ENCODE peak calls at places on chromosomes 5 and 9, in five cellular contexts. U is choroid plexus epithelial cell; L is CD8-positive, alpha-beta T cell; I is GM10248; S is omental fat pad. T is an unnamed sample.

GRCh38 chr9:78210841-78211301 is 25.0 kb upstream of the CEP78 start:
- DNase-seq in U (no peak), L (peak), I (peak), S (no peak), T (no peak)

GRCh38 chr5:37222181-37222580 is 27.0 kb downstream of the CPLANE1 start:
- DNase-seq in U (no peak), L (no peak), I (no peak), S (no peak), T (no peak)

GRCh38 chr5:147911427-147911826 is 5.1 kb upstream of the C5orf46 start:
- DNase-seq in U (no peak), L (no peak), I (no peak), S (no peak), T (no peak)

GRCh38 chr9:109441296-109441695 is 56.8 kb downstream of the PTPN3 start:
- DNase-seq in U (no peak), L (no peak), I (no peak), S (no peak), T (no peak)

GRCh38 chr5:57627661-57628060 is 145.1 kb upstream of the ACTBL2 start:
- DNase-seq in U (no peak), L (no peak), I (no peak), S (no peak), T (no peak)

GRCh38 chr9:88403340-88403739 is 15.1 kb downstream of the SPIN1 start:
- DNase-seq in U (no peak), L (no peak), I (no peak), S (no peak), T (no peak)

GRCh38 chr9:98962181-98962560 is 18.5 kb downstream of the COL15A1 start:
- DNase-seq in U (no peak), L (no peak), I (no peak), S (no peak), T (no peak)

GRCh38 chr9:87567047-87567446 is 69.4 kb downstream of the DAPK1 start:
- DNase-seq in U (no peak), L (no peak), I (no peak), S (no peak), T (no peak)

GRCh38 chr5:176979669-176980068 is 26.9 kb downstream of the UIMC1 start:
- DNase-seq in U (no peak), L (no peak), I (no peak), S (no peak), T (no peak)

GRCh38 chr5:150065886-150066285 is 20.5 kb downstream of the CSF1R start:
- DNase-seq in U (no peak), L (no peak), I (no peak), S (no peak), T (no peak)

GRCh38 chr9:128190013-128190412 is 1.4 kb downstream of the CIZ1 start:
- DNase-seq in U (no peak), L (no peak), I (no peak), S (no peak), T (no peak)

GRCh38 chr9:128191406-128192046 is at the start of gene CIZ1:
- DNase-seq in U (peak), L (peak), I (peak), S (no peak), T (peak)

GRCh38 chr9:128190516-128191405 is 611 bp downstream of the CIZ1 start:
- DNase-seq in U (no peak), L (no peak), I (peak), S (no peak), T (no peak)

GRCh38 chr9:128193469-128194096 is 2.2 kb upstream of the CIZ1 start:
- DNase-seq in U (no peak), L (no peak), I (no peak), S (no peak), T (no peak)

DNA sequence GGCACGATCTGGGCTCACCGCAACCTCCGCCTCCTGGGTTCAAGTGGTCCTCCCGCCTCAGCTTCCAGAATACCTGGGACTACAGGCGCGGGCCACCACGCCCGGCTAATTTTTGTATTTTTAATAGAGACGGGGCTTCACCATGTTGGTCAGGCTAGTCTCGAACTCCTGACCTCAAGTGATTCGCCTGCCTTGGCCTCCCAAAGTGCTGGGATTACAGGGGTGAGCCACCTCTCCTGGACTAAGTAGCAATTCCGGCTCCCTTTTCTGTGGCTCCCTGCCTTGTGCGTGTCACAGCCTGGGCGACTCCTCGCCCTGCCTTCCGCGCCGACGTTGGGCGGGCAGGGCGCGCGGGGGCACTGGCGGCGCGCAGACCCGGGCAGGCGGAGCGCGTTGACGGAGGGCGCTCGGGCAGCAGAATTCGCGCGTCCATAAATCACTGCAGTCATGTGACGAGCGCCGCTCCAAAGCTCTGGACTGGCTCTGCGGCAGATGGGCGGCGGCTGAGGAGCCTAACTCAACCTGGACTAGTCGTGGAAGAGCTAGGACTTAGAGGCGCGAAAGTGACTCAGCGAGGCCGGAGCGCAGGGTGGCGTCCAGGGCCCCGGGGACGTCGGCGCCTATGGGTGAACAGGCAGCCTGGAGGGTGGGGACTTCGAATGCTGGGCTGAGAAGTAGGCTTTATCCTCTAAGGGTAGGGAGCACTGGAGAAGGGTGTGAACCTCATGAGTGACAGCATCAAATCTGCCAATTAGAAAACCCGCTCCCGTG is 1.4 kb upstream of the CIZ1 start:
- DNase-seq in U (peak), L (no peak), I (peak), S (peak), T (peak)
- TF ChIP-seq CTCF in U (no peak), L (peak), I (no peak), S (no peak), T (peak)

GRCh38 chr9:100445903-100446549 is 19.1 kb downstream of the MSANTD3 start:
- DNase-seq in U (no peak), L (no peak), I (no peak), S (no peak), T (no peak)

GRCh38 chr9:100443781-100444768 is 17.1 kb downstream of the MSANTD3 start:
- DNase-seq in U (peak), L (no peak), I (no peak), S (no peak), T (no peak)

GRCh38 chr9:100448266-100448665 is 21.3 kb downstream of the MSANTD3 start:
- DNase-seq in U (no peak), L (no peak), I (no peak), S (no peak), T (no peak)

GRCh38 chr9:100442072-100442471 is 15.1 kb downstream of the MSANTD3 start:
- DNase-seq in U (no peak), L (no peak), I (no peak), S (no peak), T (no peak)

GRCh38 chr9:100445161-100445902 is 18.4 kb downstream of the MSANTD3 start:
- DNase-seq in U (no peak), L (no peak), I (no peak), S (no peak), T (no peak)
- TF ChIP-seq CTCF in U (no peak), L (no peak), I (no peak), S (no peak), T (no peak)

GRCh38 chr5:127571732-127572131 is 54.3 kb downstream of the PRRC1 start:
- DNase-seq in U (no peak), L (no peak), I (no peak), S (no peak), T (no peak)

GRCh38 chr5:127574852-127575679 is 57.6 kb downstream of the PRRC1 start:
- DNase-seq in U (no peak), L (no peak), I (no peak), S (no peak), T (no peak)

GRCh38 chr5:127571314-127571713 is 53.9 kb downstream of the PRRC1 start:
- DNase-seq in U (no peak), L (no peak), I (peak), S (no peak), T (no peak)

GRCh38 chr5:127577458-127577857 is 60.0 kb downstream of the PRRC1 start:
- DNase-seq in U (peak), L (no peak), I (no peak), S (no peak), T (no peak)

GRCh38 chr5:127572930-127573329 is 55.5 kb downstream of the PRRC1 start:
- DNase-seq in U (peak), L (no peak), I (no peak), S (no peak), T (no peak)
- TF ChIP-seq CTCF in U (peak), L (no peak), I (no peak), S (no peak), T (no peak)

GRCh38 chr9:18190671-18191374 is 283.1 kb upstream of the ADAMTSL1 start:
- DNase-seq in U (no peak), L (no peak), I (no peak), S (no peak), T (no peak)
- TF ChIP-seq CTCF in U (peak), L (no peak), I (no peak), S (no peak), T (no peak)

DNA sequence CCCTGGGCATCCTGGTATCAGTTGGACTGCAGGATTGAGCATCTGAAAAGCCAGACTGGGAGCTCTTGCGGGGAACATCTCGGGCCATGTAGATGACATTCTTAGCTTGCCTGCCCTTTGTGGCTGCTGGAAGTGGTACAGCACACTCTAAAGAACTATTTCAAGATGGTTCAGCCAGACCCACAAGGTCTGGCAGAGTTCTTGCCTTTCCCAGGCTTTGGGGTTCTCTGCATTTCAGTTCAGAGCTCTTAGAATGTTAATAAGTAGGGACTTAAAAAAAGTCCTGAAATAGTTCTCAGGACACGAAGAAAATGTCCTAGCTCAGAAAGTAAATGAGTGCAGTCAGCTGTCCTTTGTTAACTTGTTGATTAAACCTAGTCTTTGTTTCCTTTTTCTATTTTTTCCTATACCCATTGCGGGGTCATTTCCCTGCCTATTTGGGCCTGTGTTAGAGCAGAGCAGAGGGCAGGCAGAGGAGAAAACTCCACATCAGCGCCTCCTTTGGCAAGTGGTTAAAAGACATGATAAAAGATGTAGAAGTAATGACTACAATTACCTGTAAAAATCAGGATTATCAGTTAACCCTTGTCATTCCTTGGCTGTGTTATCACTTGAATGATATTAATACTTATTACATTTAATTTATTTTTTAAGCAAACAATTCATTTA is 291.5 kb downstream of the ZSWIM6 start:
- DNase-seq in U (peak), L (no peak), I (no peak), S (no peak), T (no peak)
- TF ChIP-seq CTCF in U (peak), L (no peak), I (no peak), S (no peak), T (no peak)

GRCh38 chr9:69671904-69672827 is at the start of gene APBA1:
- DNase-seq in U (peak), L (peak), I (peak), S (no peak), T (peak)
- TF ChIP-seq CTCF in U (no peak), L (no peak), I (no peak), S (no peak), T (no peak)

T was measured in natural killer cell.